ENCODE peak calls at places on chromosomes 4 and X, in five cellular contexts. A, I, T, L and O are unnamed samples. For H3K4me1, the result is how much of the 10 kb centered on the place peaks cover.

GRCh38 chrX:37348237-37349130 is 680 bp upstream of the PRRG1 start:
- DNase-seq in A (no peak), I (no peak), T (no peak), L (no peak), O (no peak)

GRCh38 chr4:176002007-176002623 is 63.5 kb upstream of the WDR17 start:
- DNase-seq in A (peak), I (no peak), T (peak), L (peak), O (no peak)

GRCh38 chr4:184395451-184395917 is 78.9 kb downstream of the IRF2 start:
- DNase-seq in A (no peak), I (no peak), T (no peak), L (no peak), O (no peak)

GRCh38 chr4:31788676-31789075 is 1068.5 kb downstream of the PCDH7 start:
- DNase-seq in A (no peak), I (no peak), T (no peak), L (peak), O (no peak)

GRCh38 chrX:21412883-21413282 is 38.7 kb downstream of the CNKSR2 start:
- DNase-seq in A (no peak), I (no peak), T (no peak), L (no peak), O (no peak)

GRCh38 chr4:3070709-3071500 is 3.4 kb downstream of the HTT-AS start:
- DNase-seq in A (no peak), I (no peak), T (no peak), L (no peak), O (no peak)

GRCh38 chr4:118351851-118352827 is 664 bp downstream of the PRSS12 start:
- DNase-seq in A (peak), I (no peak), T (no peak), L (peak), O (no peak)

GRCh38 chr4:53500552-53500951 is 90.7 kb downstream of the LNX1 start:
- DNase-seq in A (no peak), I (no peak), T (no peak), L (no peak), O (no peak)

GRCh38 chrX:85084770-85085393 is 81.2 kb downstream of the APOOL start:
- DNase-seq in A (no peak), I (no peak), T (no peak), L (peak), O (no peak)

GRCh38 chr4:2832981-2833670 is 10.5 kb upstream of the ADD1 start:
- DNase-seq in A (no peak), I (no peak), T (peak), L (no peak), O (no peak)

GRCh38 chrX:40579139-40579538 is 1.6 kb upstream of the ATP6AP2 start:
- DNase-seq in A (no peak), I (no peak), T (no peak), L (no peak), O (no peak)

GRCh38 chr4:118953276-118953675 is 64.6 kb downstream of the SYNPO2 start:
- DNase-seq in A (no peak), I (no peak), T (no peak), L (no peak), O (no peak)

GRCh38 chrX:108811891-108812290 is 75.5 kb upstream of the IRS4 start:
- DNase-seq in A (no peak), I (no peak), T (no peak), L (peak), O (no peak)

GRCh38 chrX:15336023-15336413 is 695 bp upstream of the PIGA start:
- DNase-seq in A (no peak), I (no peak), T (no peak), L (peak), O (no peak)

GRCh38 chrX:7191681-7192110 is 43.7 kb upstream of the PUDP start:
- DNase-seq in A (no peak), I (no peak), T (no peak), L (no peak), O (no peak)
- TF ChIP-seq CTCF in A (no peak), I (no peak), T (no peak), L (peak), O (no peak)

GRCh38 chrX:129724767-129725166 is 14.0 kb upstream of the XPNPEP2 start:
- DNase-seq in A (no peak), I (no peak), T (no peak), L (no peak), O (no peak)
- H3K4me1 ChIP-seq in A (under half), I (under half), T (under half), L (under half), O (under half)

DNA sequence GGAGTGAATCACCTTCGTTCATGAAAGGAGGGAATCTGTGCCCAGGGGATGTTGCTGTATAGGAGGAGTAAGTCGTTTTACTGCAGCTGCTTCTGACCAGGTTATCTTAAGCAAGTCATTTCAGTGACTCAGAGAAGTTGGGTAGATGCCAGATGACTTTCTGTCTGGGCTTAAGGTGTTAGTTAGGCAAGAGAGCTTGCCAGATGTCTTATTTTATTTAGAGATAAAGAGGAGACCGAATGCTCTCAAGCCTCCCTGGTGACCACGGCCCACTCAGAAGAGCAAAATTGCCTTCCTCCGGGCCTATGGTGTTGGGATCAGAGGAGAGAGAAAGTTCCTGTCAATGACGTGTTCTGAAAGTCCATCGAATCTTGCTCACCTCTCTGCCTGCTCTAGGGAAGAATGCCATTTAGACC is 16.3 kb upstream of the ZNF827 start:
- DNase-seq in A (no peak), I (no peak), T (no peak), L (no peak), O (no peak)
- H3K27ac ChIP-seq in A (no peak), I (no peak), T (no peak), L (no peak), O (no peak)

DNA sequence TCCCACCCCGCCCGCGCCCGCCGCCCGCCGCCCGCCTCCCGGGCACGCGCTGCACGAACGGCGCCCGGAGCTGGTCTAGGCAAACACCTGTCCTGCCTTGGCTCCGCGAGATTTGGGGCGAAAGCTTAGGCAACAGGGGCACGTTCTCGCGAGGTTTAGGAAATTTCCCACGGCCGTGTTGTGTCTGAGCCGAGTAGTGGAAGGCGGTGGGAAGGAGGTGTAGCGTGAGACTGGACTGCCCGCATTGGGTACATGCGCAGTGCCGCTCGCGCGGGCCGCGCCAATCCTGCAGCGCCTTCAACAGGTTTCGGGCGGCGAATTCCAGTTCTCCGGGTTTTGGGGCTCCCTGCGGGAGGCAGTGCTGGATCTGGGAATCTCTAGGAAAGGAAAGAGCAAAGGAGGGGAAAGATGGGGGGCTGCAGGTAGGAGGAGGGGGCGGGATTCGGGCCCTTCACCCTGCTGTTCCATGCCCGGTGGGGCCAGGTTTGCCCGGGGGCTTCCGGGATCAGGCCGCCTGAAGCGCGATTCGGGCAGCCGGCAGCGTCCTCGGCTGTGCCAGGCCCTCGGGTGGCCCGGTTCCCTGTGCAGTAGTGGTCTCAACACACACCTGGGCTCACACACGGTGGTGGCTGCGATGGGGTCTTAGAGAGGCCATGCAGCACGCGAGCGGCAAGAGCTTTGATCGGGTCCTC is 1.2 kb upstream of the RBPJ start:
- DNase-seq in A (peak), I (peak), T (peak), L (peak), O (peak)
- TF ChIP-seq CTCF in A (no peak), I (no peak), T (peak), L (peak), O (no peak)

GRCh38 chr4:5747746-5748365 is 36.9 kb downstream of the EVC start:
- DNase-seq in A (no peak), I (peak), T (no peak), L (no peak), O (no peak)
- H3K4me1 ChIP-seq in A (under half), I (under half), T (under half), L (under half), O (under half)

GRCh38 chrX:7334253-7334935 is 186.4 kb upstream of the PUDP start:
- DNase-seq in A (no peak), I (no peak), T (no peak), L (no peak), O (no peak)

GRCh38 chrX:7330551-7330950 is 182.6 kb upstream of the PUDP start:
- DNase-seq in A (no peak), I (no peak), T (no peak), L (no peak), O (no peak)

DNA sequence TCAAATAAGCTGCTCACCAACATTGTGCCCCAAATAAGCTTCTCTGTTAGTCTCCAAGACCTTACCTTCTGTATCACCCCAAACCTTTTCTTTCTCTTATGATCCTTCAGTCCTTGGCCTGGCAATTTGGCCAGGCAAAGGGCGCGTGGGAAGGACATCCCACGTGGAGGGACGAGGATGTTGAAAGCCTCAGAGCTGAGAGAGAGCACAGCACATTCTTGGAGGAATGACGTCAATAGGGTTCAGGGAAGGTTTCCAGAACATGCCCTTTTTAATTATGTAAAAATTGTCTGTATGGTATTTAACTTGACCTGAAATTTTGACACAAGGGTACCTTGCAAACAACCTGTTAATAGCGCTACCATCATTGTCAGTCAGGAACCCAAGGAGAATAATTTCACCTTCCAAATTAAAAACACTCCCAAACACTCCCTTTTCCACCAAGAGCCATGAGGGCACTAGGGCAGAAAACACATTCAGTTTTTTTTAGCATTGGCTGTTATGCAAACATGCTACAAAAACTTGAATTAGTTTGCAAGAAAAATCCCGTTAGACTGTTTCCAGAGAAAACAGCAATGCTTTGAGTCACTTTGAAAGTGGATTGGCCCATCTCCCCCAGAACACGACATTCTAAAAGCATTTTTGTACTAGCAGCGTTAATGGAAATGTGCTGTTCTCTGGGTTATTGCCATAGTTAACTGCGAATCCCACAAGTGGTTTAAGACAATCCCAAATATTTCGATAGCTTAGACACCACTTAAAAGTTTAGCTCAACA is 183.2 kb upstream of the PUDP start:
- DNase-seq in A (no peak), I (peak), T (no peak), L (no peak), O (no peak)
- H3K27ac ChIP-seq in A (no peak), I (peak), T (no peak), L (no peak), O (no peak)

GRCh38 chrX:154458116-154458953 is at the start of gene PLXNA3:
- DNase-seq in A (peak), I (no peak), T (peak), L (peak), O (peak)

GRCh38 chrX:154459843-154460242 is 1.8 kb downstream of the PLXNA3 start:
- DNase-seq in A (no peak), I (no peak), T (peak), L (no peak), O (no peak)

GRCh38 chrX:154462396-154462795 is 4.3 kb downstream of the PLXNA3 start:
- DNase-seq in A (no peak), I (no peak), T (peak), L (no peak), O (no peak)

GRCh38 chrX:154458954-154459829 is 1.1 kb downstream of the PLXNA3 start:
- DNase-seq in A (no peak), I (peak), T (peak), L (peak), O (peak)

DNA sequence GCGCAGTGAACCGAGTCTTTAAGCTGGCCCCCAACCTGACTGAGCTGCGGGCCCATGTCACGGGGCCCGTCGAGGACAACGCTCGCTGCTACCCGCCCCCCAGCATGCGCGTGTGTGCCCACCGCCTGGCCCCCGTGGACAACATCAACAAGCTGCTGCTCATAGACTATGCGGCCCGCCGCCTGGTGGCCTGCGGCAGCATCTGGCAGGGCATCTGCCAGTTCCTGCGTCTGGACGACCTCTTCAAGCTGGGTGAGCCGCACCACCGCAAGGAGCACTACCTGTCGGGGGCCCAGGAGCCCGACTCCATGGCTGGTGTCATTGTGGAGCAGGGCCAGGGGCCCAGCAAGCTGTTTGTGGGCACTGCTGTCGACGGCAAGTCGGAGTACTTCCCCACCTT is 2.2 kb downstream of the PLXNA3 start:
- DNase-seq in A (no peak), I (no peak), T (peak), L (no peak), O (no peak)
- TF ChIP-seq CTCF in A (no peak), I (no peak), T (no peak), L (no peak), O (no peak)

DNA sequence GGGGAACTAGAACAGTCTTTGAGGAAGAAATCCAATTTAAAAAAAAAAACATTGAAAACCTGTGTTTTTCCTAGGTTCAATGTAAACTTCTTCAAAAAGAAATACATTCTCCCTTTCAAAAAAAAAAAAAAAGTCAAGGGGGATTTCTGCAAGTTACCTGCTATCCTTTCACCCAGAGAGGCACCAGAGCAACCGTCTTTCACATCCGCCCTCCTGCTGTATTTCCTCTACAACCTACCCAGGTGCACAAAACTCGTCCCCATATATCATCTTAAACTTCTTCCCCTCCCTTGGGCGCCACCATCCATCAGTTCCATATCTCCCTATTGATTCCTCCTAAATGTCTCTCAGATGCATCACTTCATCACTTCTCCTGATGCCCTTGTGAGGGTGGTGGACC is 74.5 kb downstream of the NR3C2 start:
- DNase-seq in A (no peak), I (no peak), T (no peak), L (no peak), O (no peak)
- H3K4me1 ChIP-seq in A (under half), I (under half), T (under half), L (under half), O (under half)

GRCh38 chrX:19381326-19381725 is 37.6 kb downstream of the PDHA1 start:
- DNase-seq in A (no peak), I (no peak), T (no peak), L (no peak), O (no peak)
- H3K27ac ChIP-seq in A (no peak), I (no peak), T (no peak), L (no peak), O (no peak)

DNA sequence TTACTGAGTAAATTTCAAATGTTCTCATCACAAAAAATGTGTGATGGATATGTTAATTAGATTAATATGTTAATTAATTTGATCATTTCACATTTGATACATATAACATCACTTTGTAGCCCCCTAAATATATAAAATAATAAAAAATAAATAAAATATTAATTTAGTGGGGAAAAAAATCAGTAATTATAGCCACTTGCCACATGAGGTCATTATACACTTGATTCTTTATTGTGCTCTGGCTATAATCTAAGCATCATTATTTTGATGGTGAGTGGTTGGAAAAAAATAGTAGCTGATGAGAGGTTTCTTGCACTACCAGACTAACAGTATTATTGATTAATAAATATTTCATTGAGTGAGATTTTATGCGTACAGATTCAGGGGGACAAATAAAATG is 57.4 kb downstream of the DCK start:
- DNase-seq in A (no peak), I (no peak), T (no peak), L (no peak), O (no peak)
- TF ChIP-seq CTCF in A (peak), I (no peak), T (peak), L (no peak), O (no peak)